ENCODE peak calls at places on chromosomes 1 and 21, in five cellular contexts. I is body of pancreas, L is adipocyte, M is tibial nerve, O is cardiac muscle cell. U is an unnamed sample.
A peak's percentile ranks its signal among the peaks of the same experiment; 100 is the strongest.

GRCh38 chr1:108826081-108826635 is 30.7 kb downstream of the AKNAD1 start:
- DNase-seq in O (no peak), L (no peak), I (no peak), M (no peak), U (no peak)

GRCh38 chr1:236112332-236112627 is 30.1 kb upstream of the GPR137B start:
- DNase-seq in M (no peak), L (no peak), I (no peak), O (no peak), U (no peak)

GRCh38 chr1:77316966-77317365 is 35.1 kb downstream of the AK5 start:
- DNase-seq in L (no peak), M (no peak), O (no peak), I (no peak), U (no peak)

GRCh38 chr1:210598135-210598652 is 269.5 kb downstream of the HHAT start:
- DNase-seq in I (no peak), L (peak; percentile 96), O (no peak), M (peak; percentile 55), U (no peak)

GRCh38 chr1:27142464-27142863 is 12.5 kb downstream of the SLC9A1 start:
- DNase-seq in I (no peak), O (no peak), M (no peak), L (no peak), U (no peak)

GRCh38 chr1:109425391-109425790 is 857 bp downstream of the PSMA5 start:
- DNase-seq in M (no peak), L (peak; percentile 66), O (no peak), I (no peak), U (peak; percentile 42)

GRCh38 chr21:15283138-15283537 is 218.3 kb upstream of the NRIP1 start:
- DNase-seq in O (no peak), I (no peak), M (no peak), L (no peak), U (no peak)

GRCh38 chr1:10251325-10252103 is 41.1 kb downstream of the KIF1B start:
- DNase-seq in O (no peak), M (no peak), L (no peak), I (no peak), U (no peak)

GRCh38 chr1:221630236-221630635 is 111.7 kb downstream of the DUSP10 start:
- DNase-seq in L (no peak), O (no peak), M (no peak), I (no peak), U (no peak)

GRCh38 chr1:38028671-38029070 is 16.1 kb downstream of the UTP11 start:
- DNase-seq in L (no peak), O (no peak), M (no peak), I (no peak), U (no peak)

GRCh38 chr1:226405411-226405988 is 2.4 kb downstream of the PARP1 start:
- DNase-seq in L (no peak), O (no peak), M (no peak), I (no peak), U (no peak)

GRCh38 chr1:13628218-13628617 is 44.6 kb downstream of the PDPN start:
- DNase-seq in I (no peak), O (no peak), M (no peak), L (no peak), U (no peak)

GRCh38 chr21:36917487-36918158 is 48.8 kb downstream of the HLCS start:
- DNase-seq in O (peak; percentile 57), M (no peak), L (peak; percentile 67), I (peak; percentile 56), U (no peak)

GRCh38 chr1:2523191-2523890 is 3.1 kb downstream of the PANK4 start:
- DNase-seq in I (no peak), O (no peak), M (no peak), L (peak; percentile 23), U (no peak)

GRCh38 chr21:16376673-16377072 is 646.9 kb downstream of the USP25 start:
- DNase-seq in O (peak; percentile 62), M (no peak), L (no peak), I (no peak), U (no peak)

GRCh38 chr1:230972855-230973271 is 5.8 kb downstream of the TTC13 start:
- DNase-seq in O (no peak), L (peak; percentile 52), M (no peak), I (no peak), U (peak; percentile 26)

GRCh38 chr1:33008051-33008914 is 28.4 kb downstream of the AK2 start:
- DNase-seq in O (peak; percentile 61), L (no peak), M (no peak), I (peak; percentile 62), U (no peak)

GRCh38 chr21:33975548-33976081 is 60.0 kb upstream of the ATP5PO start:
- DNase-seq in I (no peak), L (peak; percentile 28), M (no peak), O (no peak), U (peak; percentile 83)

GRCh38 chr1:42170779-42171621 is 6.5 kb upstream of the GUCA2A start:
- DNase-seq in O (no peak), M (no peak), L (no peak), I (no peak), U (no peak)

GRCh38 chr1:96845464-96845863 is 123.9 kb downstream of the PTBP2 start:
- DNase-seq in L (no peak), I (peak; percentile 52), O (peak; percentile 49), M (no peak), U (peak; percentile 13)

GRCh38 chr1:185499986-185500626 is 183.1 kb upstream of the IVNS1ABP start:
- DNase-seq in I (no peak), O (no peak), M (no peak), L (peak; percentile 74), U (no peak)

GRCh38 chr1:33455537-33456301 is 16.7 kb upstream of the ZSCAN20 start:
- DNase-seq in M (peak; percentile 50), I (peak; percentile 34), L (peak; percentile 83), O (peak; percentile 72), U (peak; percentile 62)

GRCh38 chr1:158089476-158089875 is 91.2 kb upstream of the CD1D start:
- DNase-seq in L (no peak), O (no peak), M (no peak), I (no peak), U (no peak)

GRCh38 chr1:233607252-233608119 is 6.4 kb upstream of the KCNK1 start:
- DNase-seq in L (no peak), O (no peak), M (no peak), I (no peak), U (no peak)

GRCh38 chr1:167472729-167473529 is 45.4 kb downstream of the CD247 start:
- DNase-seq in L (no peak), O (no peak), I (no peak), M (no peak), U (no peak)

GRCh38 chr1:224615861-224616760 is at the start of gene CNIH3:
- DNase-seq in O (peak; percentile 87), I (peak; percentile 71), M (no peak), L (peak; percentile 42), U (no peak)

GRCh38 chr1:220157738-220158137 is 63.8 kb downstream of the IARS2 start:
- DNase-seq in M (no peak), O (no peak), I (no peak), L (no peak), U (no peak)

GRCh38 chr1:15718199-15718601 is 17.9 kb upstream of the SLC25A34 start:
- DNase-seq in I (no peak), L (no peak), M (no peak), O (no peak), U (no peak)

GRCh38 chr1:245215071-245215470 is 60.3 kb downstream of the KIF26B start:
- DNase-seq in I (no peak), M (no peak), L (no peak), O (no peak), U (no peak)

GRCh38 chr1:221315330-221315729 is 426.6 kb downstream of the DUSP10 start:
- DNase-seq in L (peak; percentile 83), O (no peak), M (no peak), I (no peak), U (no peak)

GRCh38 chr1:206590025-206590834 is 22.0 kb downstream of the EIF2D start:
- DNase-seq in M (no peak), L (peak; percentile 42), O (no peak), I (no peak), U (no peak)

GRCh38 chr1:4086085-4086850 is 186.2 kb upstream of the C1orf174 start:
- DNase-seq in L (no peak), O (no peak), M (no peak), I (no peak), U (no peak)

DNA sequence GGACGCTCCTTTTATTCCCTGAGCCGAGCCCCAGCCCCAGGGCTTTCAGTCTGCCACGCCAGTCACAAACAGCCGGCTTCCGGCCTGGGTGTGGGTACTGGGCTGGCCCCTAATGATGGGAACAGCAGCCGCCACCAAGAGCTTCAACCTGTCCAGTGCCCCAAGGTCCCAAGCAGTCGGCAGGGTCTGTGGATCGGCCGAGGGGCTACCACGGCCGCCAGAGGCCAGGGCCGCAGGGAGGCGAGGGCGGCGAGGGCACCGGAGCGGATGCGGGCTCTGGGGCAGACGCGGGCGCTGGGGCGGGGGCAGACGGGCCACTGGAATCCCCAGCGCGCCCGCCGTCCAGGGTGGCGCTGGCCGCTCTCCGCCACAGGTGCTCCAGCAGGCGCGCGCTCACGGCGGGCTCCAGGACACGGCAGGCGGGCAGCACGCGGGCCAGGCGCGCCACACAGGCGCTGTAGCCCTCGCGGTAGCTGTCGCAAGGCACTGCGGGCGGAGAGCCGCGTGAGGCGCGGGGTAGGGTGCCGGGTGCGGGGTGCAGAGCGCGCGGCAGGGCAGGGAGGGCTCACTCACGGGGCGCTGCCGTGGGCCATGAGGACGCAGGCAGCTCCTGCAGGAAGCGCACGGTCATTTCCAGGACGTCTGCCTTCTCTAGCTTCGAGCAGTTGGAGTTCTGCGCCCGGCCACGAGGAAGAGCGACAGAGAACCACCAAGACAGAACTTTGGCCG is 887 bp downstream of the HES2 start:
- DNase-seq in L (peak; percentile 19), M (no peak), O (no peak), I (no peak), U (no peak)
- H3K4me3 ChIP-seq in L (no peak overlapping the region), M (no peak overlapping the region), O (no peak overlapping the region), I (no peak overlapping the region), U (no peak overlapping the region)

GRCh38 chr1:8937701-8938100 is 8.0 kb upstream of the CA6 start:
- DNase-seq in M (no peak), O (no peak), I (no peak), L (no peak), U (no peak)
- H3K4me3 ChIP-seq in M (no peak overlapping the region), O (no peak overlapping the region), I (no peak overlapping the region), L (no peak overlapping the region), U (no peak overlapping the region)

GRCh38 chr1:159853417-159853816 is 9.0 kb downstream of the VSIG8 start:
- DNase-seq in M (no peak), L (peak; percentile 60), I (no peak), O (no peak), U (no peak)
- H3K4me3 ChIP-seq in M (peak overlapping the region; percentile 56), L (peak overlapping the region; percentile 87), I (no peak overlapping the region), O (no peak overlapping the region), U (no peak overlapping the region)

GRCh38 chr1:59070607-59071006 is 226.3 kb upstream of the FGGY start:
- DNase-seq in O (no peak), M (no peak), I (no peak), L (no peak), U (no peak)
- H3K4me3 ChIP-seq in O (no peak overlapping the region), M (no peak overlapping the region), I (no peak overlapping the region), L (no peak overlapping the region), U (no peak overlapping the region)

U was measured in GM06990.